ENCODE peak calls at places on chromosomes 16 and 17, in five cellular contexts. M is astrocyte, F is heart right ventricle, C is stomach, H is sigmoid colon. W is an unnamed sample.

GRCh38 chr16:85637061-85637807 is 24.1 kb downstream of the GSE1 start:
- DNase-seq in M (no peak), F (no peak), C (no peak), H (no peak), W (no peak)

GRCh38 chr16:84486126-84486525 is 18.3 kb downstream of the MEAK7 start:
- DNase-seq in M (no peak), F (no peak), C (peak; percentile 13), H (no peak), W (no peak)

GRCh38 chr17:13024526-13025263 is 6.9 kb upstream of the ELAC2 start:
- DNase-seq in M (no peak), F (peak; percentile 62), C (peak; percentile 73), H (no peak), W (peak; percentile 36)

GRCh38 chr17:8949061-8949622 is 16.4 kb downstream of the PIK3R5 start:
- DNase-seq in M (no peak), F (no peak), C (no peak), H (no peak), W (no peak)

GRCh38 chr17:145671-146541 is 8.5 kb downstream of the SCGB1C2 start:
- DNase-seq in M (no peak), F (no peak), C (peak; percentile 15), H (peak; percentile 61), W (no peak)

GRCh38 chr16:28603381-28604185 is 6.3 kb downstream of the SULT1A1 start:
- DNase-seq in M (no peak), F (no peak), C (no peak), H (peak; percentile 67), W (no peak)

GRCh38 chr17:56597495-56597990 is 4.0 kb downstream of the NOG start:
- DNase-seq in M (no peak), F (peak; percentile 16), C (no peak), H (no peak), W (no peak)

GRCh38 chr17:70521821-70522256 is 352.5 kb downstream of the KCNJ2 start:
- DNase-seq in M (peak; percentile 49), F (peak; percentile 14), C (peak; percentile 75), H (no peak), W (no peak)

GRCh38 chr17:60435244-60436170 is 13.2 kb downstream of the CHCT1 start:
- DNase-seq in M (peak; percentile 68), F (peak; percentile 48), C (peak; percentile 69), H (peak; percentile 85), W (peak; percentile 92)

GRCh38 chr16:50776042-50776441 is 34.2 kb downstream of the CYLD start:
- DNase-seq in M (no peak), F (no peak), C (no peak), H (no peak), W (no peak)

GRCh38 chr16:50778284-50779163 is 36.6 kb downstream of the CYLD start:
- DNase-seq in M (no peak), F (no peak), C (no peak), H (no peak), W (no peak)

GRCh38 chr16:50781518-50781917 is 39.6 kb downstream of the CYLD start:
- DNase-seq in M (no peak), F (no peak), C (no peak), H (no peak), W (no peak)

DNA sequence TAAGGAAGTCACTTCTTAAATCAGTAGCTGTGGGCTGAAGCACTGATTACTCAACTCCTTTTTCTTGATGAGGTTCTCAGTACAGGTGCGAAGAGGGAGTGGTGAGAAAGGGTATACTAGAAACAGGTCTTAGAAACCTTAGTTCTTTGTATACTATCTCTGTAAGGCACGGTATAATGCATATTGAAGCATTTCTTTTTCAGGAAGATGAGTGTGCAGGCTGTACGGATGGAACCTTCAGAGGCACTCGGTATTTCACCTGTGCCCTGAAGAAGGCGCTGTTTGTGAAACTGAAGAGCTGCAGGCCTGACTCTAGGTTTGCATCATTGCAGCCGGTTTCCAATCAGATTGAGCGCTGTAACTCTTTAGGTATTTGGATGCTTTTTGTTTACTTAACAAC is 39.2 kb downstream of the CYLD start:
- DNase-seq in M (no peak), F (no peak), C (no peak), H (no peak), W (no peak)
- TF ChIP-seq CTCF in M (no peak), F (no peak), C (no peak), H (no peak), W (no peak)

GRCh38 chr16:48811478-48811877 is 201.5 kb upstream of the N4BP1 start:
- DNase-seq in M (no peak), F (no peak), C (no peak), H (no peak), W (no peak)
- H3K4me3 ChIP-seq in M (no peak overlapping the region), F (peak overlapping the region; percentile 24), C (no peak overlapping the region), H (no peak overlapping the region), W (no peak overlapping the region)

GRCh38 chr16:67544329-67544841 is 15.8 kb downstream of the RIPOR1 start:
- DNase-seq in M (no peak), F (no peak), C (no peak), H (no peak), W (no peak)
- TF ChIP-seq CTCF in M (no peak), F (no peak), C (no peak), H (no peak), W (no peak)

GRCh38 chr16:10182186-10182683 is at the start of gene GRIN2A:
- DNase-seq in M (no peak), F (no peak), C (no peak), H (no peak), W (no peak)
- H3K4me3 ChIP-seq in M (peak within 1 kb of the TSS; percentile 42), F (peak within 1 kb of the TSS; percentile 41), C (peak within 1 kb of the TSS; percentile 41), H (no peak within 1 kb of the TSS), W (peak within 1 kb of the TSS; percentile 26)

DNA sequence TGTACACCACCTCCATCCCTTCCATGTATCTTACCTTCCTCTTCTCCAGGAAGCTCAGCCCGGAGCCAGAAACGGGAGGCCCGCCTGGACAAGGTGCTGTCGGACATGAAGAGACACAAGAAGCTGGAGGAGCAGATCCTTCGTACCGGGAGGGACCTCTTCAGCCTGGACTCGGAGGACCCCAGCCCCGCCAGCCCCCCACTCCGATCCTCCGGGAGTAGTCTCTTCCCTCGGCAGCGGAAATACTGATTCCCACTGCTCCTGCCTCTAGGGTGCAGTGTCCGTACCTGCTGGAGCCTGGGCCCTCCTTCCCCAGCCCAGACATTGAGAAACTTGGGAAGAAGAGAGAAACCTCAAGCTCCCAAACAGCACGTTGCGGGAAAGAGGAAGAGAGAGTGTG is 756 bp upstream of the MVP start:
- DNase-seq in M (no peak), F (no peak), C (no peak), H (no peak), W (no peak)
- TF ChIP-seq CTCF in M (no peak), F (no peak), C (no peak), H (no peak), W (no peak)

DNA sequence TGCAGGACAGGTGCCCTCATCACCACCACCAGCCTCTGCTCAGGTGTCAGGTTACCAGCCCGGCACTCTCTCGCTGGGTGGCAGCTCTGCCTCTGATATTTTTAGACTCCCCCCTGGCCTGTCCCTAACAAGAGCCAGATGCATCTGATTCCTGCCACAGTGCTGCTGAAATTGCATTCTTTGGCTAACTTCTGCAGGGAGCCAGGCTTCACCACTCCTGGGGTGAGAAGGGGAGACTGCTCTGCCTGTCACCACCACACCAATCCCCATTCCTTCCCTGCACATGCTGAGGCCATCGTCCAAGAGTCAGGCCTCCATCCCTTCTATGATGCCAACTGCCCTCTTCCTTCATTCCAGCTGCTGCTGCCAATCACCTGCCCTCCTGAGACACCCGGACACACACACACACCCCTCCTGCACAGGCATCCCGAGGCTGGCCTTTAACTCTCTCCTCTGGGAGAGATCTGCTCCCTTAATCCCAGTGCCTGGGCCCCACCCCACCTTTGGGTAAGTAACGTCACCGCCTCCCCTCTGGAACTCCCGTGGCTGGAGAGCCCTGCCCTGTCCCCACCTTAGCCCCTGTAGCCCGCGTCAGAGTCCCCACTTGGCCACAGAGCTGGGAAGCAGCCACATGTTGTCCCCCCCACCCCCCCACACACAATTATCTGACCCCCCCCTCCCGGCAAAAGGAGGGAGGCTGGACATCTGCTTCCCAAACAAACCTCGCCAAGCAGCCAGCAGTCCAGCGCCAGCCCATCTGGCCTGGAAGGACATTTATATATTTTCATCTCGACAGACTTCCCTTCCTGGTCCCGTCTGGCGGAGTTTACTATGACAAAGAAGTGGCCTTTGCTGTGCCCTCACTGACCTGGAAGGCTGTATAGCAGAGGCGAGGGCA is 2.8 kb downstream of the EMP2 start:
- DNase-seq in M (no peak), F (peak; percentile 42), C (no peak), H (peak; percentile 68), W (peak; percentile 85)
- H3K4me3 ChIP-seq in M (no peak overlapping the region), F (peak overlapping the region; percentile 80), C (peak overlapping the region; percentile 89), H (no peak overlapping the region), W (peak overlapping the region; percentile 84)

DNA sequence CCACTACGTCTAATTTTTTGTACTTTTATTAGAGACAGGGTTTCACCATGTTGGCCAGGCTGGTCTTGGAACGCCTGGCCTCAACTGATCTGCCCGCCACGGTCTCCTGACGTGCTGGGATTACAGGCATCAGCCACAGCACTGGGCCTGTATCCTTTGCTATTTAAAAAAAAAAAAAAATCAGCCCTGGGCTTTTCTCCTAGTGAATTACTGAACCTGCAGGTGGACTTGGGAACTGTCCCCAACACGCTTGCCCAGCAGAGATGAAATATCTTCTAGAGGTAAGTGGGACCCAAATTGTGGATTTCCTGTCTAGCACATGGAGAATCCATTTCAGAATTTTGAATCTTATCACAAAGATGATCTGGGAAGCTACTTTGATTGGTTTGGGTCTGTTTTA is 14.8 kb downstream of the CNOT1 start:
- DNase-seq in M (no peak), F (no peak), C (no peak), H (no peak), W (no peak)
- TF ChIP-seq CTCF in M (no peak), F (no peak), C (no peak), H (no peak), W (no peak)

GRCh38 chr16:65548470-65548869 is 426.6 kb upstream of the CDH11 start:
- DNase-seq in M (peak; percentile 36), F (no peak), C (no peak), H (no peak), W (no peak)
- H3K4me3 ChIP-seq in M (peak overlapping the region; percentile 12), F (no peak overlapping the region), C (no peak overlapping the region), H (no peak overlapping the region), W (no peak overlapping the region)